ENCODE peak calls at places on chromosome 20, in nine cellular contexts. One of them, this sample, is unnamed.

GRCh38 chr20:5918856-5919633 is 31.3 kb downstream of the TRMT6 start:
- DNase-seq in OCI-LY7: peak; percentile 22
- DNase-seq in NAMALWA: no peak
- DNase-seq in activated T-helper 2 cell treated with anti-CD3 and anti-CD28 coated beads, Interferon-gamma antibody, Interleukin-2, Interleukin-4, amounts not matched to agents 10 μg/mL and 5 μg/mL and 100 μg/mL, durations not matched to agents 14 hours and 24 hours and 36 hours: no peak
- DNase-seq in GM04504: no peak
- DNase-seq in B cell: no peak
- DNase-seq in breast epithelium: no peak
- DNase-seq in heart left ventricle: no peak
- DNase-seq in astrocyte of the spinal cord: peak; percentile 59
- DNase-seq in this sample: no peak

GRCh38 chr20:59948828-59949720 is 8.9 kb downstream of the FAM217B start:
- DNase-seq in activated T-helper 2 cell treated with anti-CD3 and anti-CD28 coated beads, Interferon-gamma antibody, Interleukin-2, Interleukin-4, amounts not matched to agents 10 μg/mL and 5 μg/mL and 100 μg/mL, durations not matched to agents 14 hours and 24 hours and 36 hours: no peak
- DNase-seq in OCI-LY7: peak; percentile 70
- DNase-seq in breast epithelium: no peak
- DNase-seq in GM04504: no peak
- DNase-seq in NAMALWA: peak; percentile 78
- DNase-seq in astrocyte of the spinal cord: peak; percentile 63
- DNase-seq in B cell: peak; percentile 24
- DNase-seq in heart left ventricle: no peak
- DNase-seq in this sample: peak; percentile 21

GRCh38 chr20:884983-885952 is 30.9 kb downstream of the ANGPT4 start:
- DNase-seq in OCI-LY7: no peak
- DNase-seq in breast epithelium: no peak
- DNase-seq in activated T-helper 2 cell treated with anti-CD3 and anti-CD28 coated beads, Interferon-gamma antibody, Interleukin-2, Interleukin-4, amounts not matched to agents 10 μg/mL and 5 μg/mL and 100 μg/mL, durations not matched to agents 14 hours and 24 hours and 36 hours: no peak
- DNase-seq in astrocyte of the spinal cord: peak; percentile 12
- DNase-seq in B cell: no peak
- DNase-seq in NAMALWA: no peak
- DNase-seq in heart left ventricle: peak; percentile 55
- DNase-seq in GM04504: peak; percentile 10
- DNase-seq in this sample: peak; percentile 19

GRCh38 chr20:13478366-13478765 is 160.4 kb downstream of the TASP1 start:
- DNase-seq in B cell: no peak
- DNase-seq in OCI-LY7: no peak
- DNase-seq in breast epithelium: no peak
- DNase-seq in heart left ventricle: no peak
- DNase-seq in activated T-helper 2 cell treated with anti-CD3 and anti-CD28 coated beads, Interferon-gamma antibody, Interleukin-2, Interleukin-4, amounts not matched to agents 10 μg/mL and 5 μg/mL and 100 μg/mL, durations not matched to agents 14 hours and 24 hours and 36 hours: no peak
- DNase-seq in GM04504: no peak
- DNase-seq in astrocyte of the spinal cord: no peak
- DNase-seq in NAMALWA: no peak
- DNase-seq in this sample: no peak

GRCh38 chr20:16115891-16116577 is 457.2 kb downstream of the KIF16B start:
- DNase-seq in astrocyte of the spinal cord: no peak
- DNase-seq in B cell: no peak
- DNase-seq in OCI-LY7: no peak
- DNase-seq in activated T-helper 2 cell treated with anti-CD3 and anti-CD28 coated beads, Interferon-gamma antibody, Interleukin-2, Interleukin-4, amounts not matched to agents 10 μg/mL and 5 μg/mL and 100 μg/mL, durations not matched to agents 14 hours and 24 hours and 36 hours: no peak
- DNase-seq in NAMALWA: no peak
- DNase-seq in GM04504: no peak
- DNase-seq in breast epithelium: no peak
- DNase-seq in heart left ventricle: peak; percentile 62
- DNase-seq in this sample: no peak

GRCh38 chr20:32338665-32339064 is 19.5 kb upstream of the ASXL1 start:
- DNase-seq in heart left ventricle: no peak
- DNase-seq in GM04504: no peak
- DNase-seq in OCI-LY7: no peak
- DNase-seq in activated T-helper 2 cell treated with anti-CD3 and anti-CD28 coated beads, Interferon-gamma antibody, Interleukin-2, Interleukin-4, amounts not matched to agents 10 μg/mL and 5 μg/mL and 100 μg/mL, durations not matched to agents 14 hours and 24 hours and 36 hours: no peak
- DNase-seq in B cell: no peak
- DNase-seq in NAMALWA: no peak
- DNase-seq in astrocyte of the spinal cord: no peak
- DNase-seq in breast epithelium: no peak
- DNase-seq in this sample: no peak

GRCh38 chr20:62168890-62169435 is 13.9 kb upstream of the MTG2 start:
- DNase-seq in GM04504: no peak
- DNase-seq in B cell: no peak
- DNase-seq in heart left ventricle: no peak
- DNase-seq in breast epithelium: no peak
- DNase-seq in NAMALWA: no peak
- DNase-seq in astrocyte of the spinal cord: no peak
- DNase-seq in activated T-helper 2 cell treated with anti-CD3 and anti-CD28 coated beads, Interferon-gamma antibody, Interleukin-2, Interleukin-4, amounts not matched to agents 10 μg/mL and 5 μg/mL and 100 μg/mL, durations not matched to agents 14 hours and 24 hours and 36 hours: no peak
- DNase-seq in OCI-LY7: no peak
- DNase-seq in this sample: no peak

GRCh38 chr20:57579898-57580447 is 19.1 kb downstream of the PCK1 start:
- DNase-seq in B cell: no peak
- DNase-seq in activated T-helper 2 cell treated with anti-CD3 and anti-CD28 coated beads, Interferon-gamma antibody, Interleukin-2, Interleukin-4, amounts not matched to agents 10 μg/mL and 5 μg/mL and 100 μg/mL, durations not matched to agents 14 hours and 24 hours and 36 hours: no peak
- DNase-seq in astrocyte of the spinal cord: no peak
- DNase-seq in NAMALWA: no peak
- DNase-seq in heart left ventricle: no peak
- DNase-seq in breast epithelium: no peak
- DNase-seq in OCI-LY7: no peak
- DNase-seq in GM04504: no peak
- DNase-seq in this sample: no peak

This sample was measured in BE2C.